ENCODE peak calls at places on chromosomes 4 and X, in five cellular contexts. T is GM12865, A is BE2C, W is foreskin fibroblast, E is MCF 10A. S is an unnamed sample.

GRCh38 chrX:43808231-43808630 is 74.0 kb downstream of the MAOB start:
- DNase-seq in W (peak), A (no peak), T (no peak), E (no peak), S (no peak)

GRCh38 chr4:24568425-24568824 is 15.9 kb downstream of the DHX15 start:
- DNase-seq in A (no peak), T (no peak), W (peak), E (no peak), S (no peak)

GRCh38 chr4:177182156-177182555 is 127.5 kb upstream of the NEIL3 start:
- DNase-seq in A (no peak), W (peak), E (no peak), T (no peak), S (peak)

GRCh38 chrX:24577091-24577490 is 70.1 kb downstream of the PCYT1B start:
- DNase-seq in E (no peak), A (peak), W (no peak), T (no peak), S (no peak)

GRCh38 chr4:40402556-40402955 is 67.4 kb downstream of the CHRNA9 start:
- DNase-seq in T (no peak), E (peak), A (no peak), W (no peak), S (no peak)

GRCh38 chr4:147547314-147548056 is 66.6 kb downstream of the EDNRA start:
- DNase-seq in E (peak), W (peak), T (peak), A (no peak), S (peak)

GRCh38 chr4:33054656-33055055 is 2334.5 kb downstream of the PCDH7 start:
- DNase-seq in W (peak), A (no peak), T (no peak), E (no peak), S (no peak)

GRCh38 chr4:128241019-128241418 is 46.6 kb downstream of the PGRMC2 start:
- DNase-seq in T (no peak), A (no peak), E (no peak), W (no peak), S (no peak)

GRCh38 chr4:89158884-89159503 is 47.7 kb downstream of the TIGD2 start:
- DNase-seq in E (peak), T (peak), W (peak), A (no peak), S (peak)

GRCh38 chr4:139763668-139764067 is 98.0 kb downstream of the MGST2 start:
- DNase-seq in W (no peak), E (no peak), T (no peak), A (no peak), S (no peak)

GRCh38 chr4:184347251-184348239 is 126.8 kb downstream of the IRF2 start:
- DNase-seq in T (peak), E (peak), W (peak), A (no peak), S (no peak)

GRCh38 chr4:87476934-87477333 is 52.2 kb downstream of the SPARCL1 start:
- DNase-seq in E (no peak), A (no peak), W (no peak), T (no peak), S (no peak)

GRCh38 chr4:81255524-81255923 is 40.5 kb upstream of the PRKG2 start:
- DNase-seq in W (peak), A (no peak), T (no peak), E (peak), S (no peak)

GRCh38 chr4:142129473-142129872 is 493.1 kb downstream of the IL15 start:
- DNase-seq in W (no peak), E (no peak), T (no peak), A (no peak), S (no peak)

GRCh38 chr4:152667781-152668180 is 12.0 kb downstream of the TMEM154 start:
- DNase-seq in E (no peak), W (no peak), A (no peak), T (no peak), S (no peak)

GRCh38 chrX:71148278-71148663 is 3.6 kb downstream of the NLGN3 start:
- DNase-seq in E (no peak), T (no peak), W (no peak), A (no peak), S (no peak)

GRCh38 chrX:63739885-63740284 is 45.1 kb downstream of the ARHGEF9 start:
- DNase-seq in E (no peak), A (no peak), W (no peak), T (peak), S (no peak)

GRCh38 chr4:159146007-159146330 is 43.1 kb downstream of the RAPGEF2 start:
- DNase-seq in W (no peak), A (no peak), E (no peak), T (no peak), S (no peak)

GRCh38 chr4:7844247-7844991 is 95.2 kb downstream of the AFAP1 start:
- DNase-seq in W (peak), E (peak), A (peak), T (peak), S (peak)

GRCh38 chrX:23503835-23504539 is 163.3 kb upstream of the PRDX4 start:
- DNase-seq in T (no peak), W (peak), A (peak), E (peak), S (peak)

GRCh38 chr4:37664696-37665095 is 21.5 kb downstream of the RELL1 start:
- DNase-seq in W (no peak), E (no peak), T (no peak), A (no peak), S (no peak)

GRCh38 chrX:123878177-123878576 is 18.3 kb downstream of the XIAP start:
- DNase-seq in E (peak), W (peak), T (peak), A (no peak), S (peak)

GRCh38 chr4:73897380-73898136 is 28.4 kb downstream of the CXCL1 start:
- DNase-seq in E (peak), W (peak), A (no peak), T (no peak), S (no peak)

GRCh38 chr4:72531768-72532290 is 37.2 kb downstream of the ADAMTS3 start:
- DNase-seq in E (peak), W (no peak), T (no peak), A (no peak), S (no peak)

GRCh38 chr4:2024683-2025082 is 15.9 kb upstream of the NELFA start:
- DNase-seq in E (no peak), T (no peak), W (peak), A (no peak), S (no peak)

GRCh38 chr4:25782482-25782881 is 80.3 kb downstream of the SEL1L3 start:
- DNase-seq in W (no peak), E (no peak), T (no peak), A (no peak), S (no peak)

GRCh38 chr4:1384675-1385372 is 21.4 kb downstream of the NKX1-1 start:
- DNase-seq in T (no peak), E (no peak), A (peak), W (no peak), S (no peak)

GRCh38 chr4:141081921-141082381 is 51.3 kb downstream of the RNF150 start:
- DNase-seq in E (no peak), A (no peak), T (no peak), W (peak), S (no peak)

GRCh38 chr4:89305712-89306437 is 1.7 kb downstream of the GPRIN3 start:
- DNase-seq in T (no peak), A (no peak), W (peak), E (peak), S (no peak)

GRCh38 chrX:85365370-85365995 is 14.0 kb downstream of the POF1B start:
- DNase-seq in E (no peak), W (no peak), A (no peak), T (no peak), S (no peak)

GRCh38 chr4:10082459-10083272 is 33.9 kb downstream of the WDR1 start:
- DNase-seq in W (no peak), E (no peak), A (no peak), T (no peak), S (no peak)

GRCh38 chr4:88600129-88600849 is 8.0 kb downstream of the HERC3 start:
- DNase-seq in E (no peak), T (no peak), W (peak), A (no peak), S (peak)

GRCh38 chr4:136203199-136203598 is 1329.1 kb downstream of the PCDH18 start:
- DNase-seq in A (no peak), W (no peak), T (no peak), E (no peak), S (no peak)

GRCh38 chrX:41857670-41858069 is 65.7 kb downstream of the CASK start:
- DNase-seq in A (no peak), E (no peak), W (no peak), T (no peak), S (no peak)

GRCh38 chr4:110087116-110087708 is 111.2 kb downstream of the ELOVL6 start:
- DNase-seq in A (no peak), T (no peak), W (peak), E (peak), S (peak)

GRCh38 chrX:138298268-138298667 is 413.2 kb downstream of the FGF13 start:
- DNase-seq in E (peak), T (no peak), W (no peak), A (no peak), S (no peak)
- TF ChIP-seq CTCF in E (no peak), T (no peak), W (no peak), A (no peak), S (no peak)

GRCh38 chr4:163447481-163447880 is 26.1 kb downstream of the TKTL2 start:
- DNase-seq in W (no peak), A (no peak), T (no peak), E (no peak), S (no peak)
- TF ChIP-seq CTCF in W (no peak), A (no peak), T (no peak), E (no peak), S (no peak)

DNA sequence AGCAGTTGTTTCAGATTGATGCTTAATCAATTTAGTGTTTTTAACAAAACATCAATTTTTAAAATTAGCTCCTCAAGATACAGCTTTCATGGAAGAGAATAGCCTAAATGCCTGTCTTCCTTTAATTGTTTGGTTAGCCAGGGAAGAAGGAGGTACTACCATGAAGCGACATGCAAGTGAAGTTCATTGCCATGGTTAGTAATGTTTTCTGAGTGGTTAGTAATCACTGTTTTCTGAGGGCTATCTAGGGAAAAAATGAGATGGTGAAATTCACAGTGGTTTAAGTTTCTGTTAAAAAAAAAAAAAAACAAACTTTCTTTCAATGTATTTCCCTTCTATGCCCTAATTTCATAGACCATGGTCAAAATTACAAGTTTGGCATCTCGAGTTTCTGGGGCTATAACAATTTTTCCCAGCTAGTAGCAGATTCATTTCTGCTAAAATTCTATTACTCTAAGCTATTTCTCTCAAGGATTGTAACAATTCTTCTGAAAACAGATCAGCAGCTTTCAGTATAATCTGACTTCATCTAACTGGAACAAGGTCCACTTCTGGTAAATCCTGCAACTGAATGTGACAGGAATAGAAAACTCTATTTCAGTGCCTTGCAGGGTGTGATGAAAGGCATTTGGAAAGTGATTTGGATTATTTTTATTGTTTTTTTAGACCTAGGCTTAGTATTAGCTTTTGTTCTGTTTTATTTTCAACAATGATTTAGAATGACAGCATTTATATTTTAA is 157.0 kb downstream of the PCDH18 start:
- DNase-seq in A (no peak), T (no peak), W (no peak), E (no peak), S (no peak)
- TF ChIP-seq CTCF in A (no peak), T (no peak), W (no peak), E (no peak), S (no peak)

GRCh38 chr4:107740950-107741701 is 21.1 kb upstream of the PAPSS1 start:
- DNase-seq in E (no peak), A (peak), T (no peak), W (peak), S (peak)

GRCh38 chr4:107742791-107743190 is 22.8 kb upstream of the PAPSS1 start:
- DNase-seq in A (no peak), W (no peak), T (no peak), E (no peak), S (no peak)

GRCh38 chr4:107742196-107742595 is 22.2 kb upstream of the PAPSS1 start:
- DNase-seq in E (no peak), W (no peak), A (no peak), T (no peak), S (no peak)

GRCh38 chr4:107737470-107737869 is 17.4 kb upstream of the PAPSS1 start:
- DNase-seq in T (no peak), A (no peak), E (no peak), W (no peak), S (no peak)

DNA sequence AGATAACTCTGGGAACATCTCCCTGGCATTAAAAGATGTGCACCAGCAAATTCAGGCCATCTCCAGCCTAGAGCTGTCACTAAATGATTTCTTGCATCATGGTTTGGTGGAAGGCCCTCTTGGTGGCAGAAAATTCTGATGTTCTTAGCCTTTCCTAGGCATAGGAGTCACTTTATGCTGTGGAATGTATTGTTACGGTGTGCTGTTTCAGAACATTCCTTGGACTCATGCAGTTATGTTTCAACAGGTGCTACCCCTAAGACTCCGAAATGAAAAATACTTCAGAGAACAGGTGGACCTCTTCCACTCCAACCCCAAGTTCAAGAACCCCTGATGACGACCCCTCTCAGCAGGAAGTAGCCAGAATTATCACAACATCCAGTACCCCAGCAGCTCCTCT is 20.3 kb upstream of the PAPSS1 start:
- DNase-seq in W (peak), A (no peak), T (peak), E (peak), S (no peak)
- TF ChIP-seq CTCF in W (no peak), A (peak), T (peak), E (no peak), S (no peak)

GRCh38 chr4:174224550-174224949 is 58.9 kb downstream of the FBXO8 start:
- DNase-seq in A (no peak), T (no peak), W (no peak), E (no peak), S (no peak)

GRCh38 chr4:174225247-174226054 is 58.0 kb downstream of the FBXO8 start:
- DNase-seq in W (no peak), E (no peak), A (peak), T (no peak), S (no peak)

GRCh38 chr4:174217273-174218126 is 66.0 kb downstream of the FBXO8 start:
- DNase-seq in T (no peak), A (peak), E (no peak), W (peak), S (peak)

GRCh38 chr4:174218127-174218790 is 65.2 kb downstream of the FBXO8 start:
- DNase-seq in T (no peak), A (peak), W (peak), E (no peak), S (no peak)

DNA sequence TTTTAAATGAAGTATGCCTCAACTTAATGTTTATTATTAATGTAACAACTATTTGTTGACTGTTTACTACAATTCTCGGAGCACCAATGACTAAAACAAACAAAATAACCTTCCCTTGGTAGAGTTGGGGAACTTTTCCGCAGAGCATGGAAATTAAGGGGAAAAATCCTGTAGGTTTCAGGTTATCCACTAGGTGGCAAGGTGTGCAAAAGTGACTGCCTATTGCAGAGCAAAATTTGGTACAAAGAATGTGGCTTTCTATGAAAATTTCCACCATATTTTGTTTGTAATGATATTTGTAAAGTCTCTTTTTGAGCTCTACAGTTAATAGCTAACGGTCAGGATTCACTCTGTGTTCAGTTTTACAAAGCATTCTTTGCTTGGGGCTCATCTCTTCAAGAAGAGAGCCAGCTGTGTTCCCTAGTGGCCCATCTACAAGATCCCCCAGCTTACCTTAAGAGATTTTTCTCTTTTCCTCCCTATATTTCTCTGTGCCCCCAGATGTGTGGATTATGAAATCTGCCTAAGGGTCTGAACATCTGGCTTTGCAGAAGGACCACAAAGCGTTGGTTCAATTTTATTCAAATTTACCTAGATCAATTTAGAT is 61.1 kb downstream of the FBXO8 start:
- DNase-seq in T (peak), A (peak), W (peak), E (peak), S (peak)
- TF ChIP-seq CTCF in T (peak), A (peak), W (peak), E (peak), S (peak)

S was measured in HFFc6.